ENCODE peak calls at places on chromosomes 3 and 15, in five cellular contexts. C is A549, Y is upper lobe of right lung, F is fibroblast of lung, D is pancreas. Z is an unnamed sample.
A peak's percentile ranks its signal among the peaks of the same experiment; 100 is the strongest.

GRCh38 chr3:98613616-98614015 is 20.2 kb upstream of the CPOX start:
- DNase-seq in C (no peak), Y (no peak), F (peak; percentile 68), D (no peak), Z (no peak)

GRCh38 chr3:58657571-58658141 is 8.9 kb downstream of the FAM3D start:
- DNase-seq in C (no peak), Y (no peak), F (no peak), D (no peak), Z (no peak)

GRCh38 chr15:22919171-22919570 is 61.0 kb downstream of the CYFIP1 start:
- DNase-seq in C (no peak), Y (no peak), F (no peak), D (no peak), Z (no peak)

GRCh38 chr3:195042741-195043611 is 228.0 kb downstream of the XXYLT1 start:
- DNase-seq in C (no peak), Y (peak; percentile 21), F (no peak), D (no peak), Z (no peak)

GRCh38 chr3:192841428-192841827 is 76.2 kb downstream of the MB21D2 start:
- DNase-seq in C (no peak), Y (no peak), F (no peak), D (no peak), Z (no peak)

GRCh38 chr15:65192016-65192415 is 6.9 kb upstream of the CLPX start:
- DNase-seq in C (peak; percentile 62), Y (no peak), F (peak; percentile 24), D (no peak), Z (peak; percentile 24)

GRCh38 chr3:185646382-185647133 is 60.5 kb downstream of the SENP2 start:
- DNase-seq in C (no peak), Y (no peak), F (no peak), D (no peak), Z (no peak)

GRCh38 chr3:132432639-132433038 is 15.3 kb downstream of the DNAJC13 start:
- DNase-seq in C (peak; percentile 13), Y (no peak), F (peak; percentile 89), D (no peak), Z (peak; percentile 77)

GRCh38 chr3:183478501-183478900 is 50.1 kb upstream of the MCF2L2 start:
- DNase-seq in C (no peak), Y (no peak), F (no peak), D (no peak), Z (no peak)

GRCh38 chr15:64461577-64462162 is 1.3 kb downstream of the ZNF609 start:
- DNase-seq in C (peak; percentile 20), Y (no peak), F (peak; percentile 33), D (peak; percentile 4), Z (peak; percentile 56)

GRCh38 chr3:125186261-125186770 is 26.2 kb downstream of the SLC12A8 start:
- DNase-seq in C (no peak), Y (no peak), F (peak; percentile 60), D (no peak), Z (peak; percentile 67)

GRCh38 chr3:66898155-66898554 is 100.0 kb upstream of the KBTBD8 start:
- DNase-seq in C (no peak), Y (no peak), F (no peak), D (no peak), Z (no peak)

GRCh38 chr15:38225381-38225780 is 27.3 kb upstream of the SPRED1 start:
- DNase-seq in C (no peak), Y (no peak), F (peak; percentile 41), D (no peak), Z (peak; percentile 16)

GRCh38 chr3:128322030-128323022 is 144.4 kb downstream of the DNAJB8 start:
- DNase-seq in C (peak; percentile 35), Y (peak; percentile 73), F (peak; percentile 29), D (peak; percentile 73), Z (peak; percentile 47)

GRCh38 chr15:91263632-91264477 is 163.8 kb downstream of the SV2B start:
- DNase-seq in C (no peak), Y (no peak), F (peak; percentile 33), D (no peak), Z (peak; percentile 25)

GRCh38 chr3:141275973-141276372 is 44.3 kb downstream of the PXYLP1 start:
- DNase-seq in C (peak; percentile 91), Y (no peak), F (no peak), D (no peak), Z (peak; percentile 40)

GRCh38 chr3:38601971-38602550 is 47.4 kb downstream of the SCN5A start:
- DNase-seq in C (no peak), Y (peak; percentile 18), F (no peak), D (no peak), Z (no peak)

GRCh38 chr15:66704019-66704782 is 2.2 kb downstream of the SMAD6 start:
- DNase-seq in C (no peak), Y (peak; percentile 70), F (no peak), D (no peak), Z (no peak)

GRCh38 chr15:37872661-37873060 is 61.8 kb upstream of the TMCO5A start:
- DNase-seq in C (no peak), Y (no peak), F (no peak), D (no peak), Z (peak; percentile 19)

GRCh38 chr3:77039606-77040553 is at the start of gene ROBO2:
- DNase-seq in C (no peak), Y (peak; percentile 66), F (peak; percentile 33), D (peak; percentile 4), Z (peak; percentile 49)

GRCh38 chr3:4990061-4990460 is 10.8 kb downstream of the BHLHE40 start:
- DNase-seq in C (peak; percentile 60), Y (no peak), F (no peak), D (no peak), Z (peak; percentile 26)

GRCh38 chr3:4988815-4989648 is 9.8 kb downstream of the BHLHE40 start:
- DNase-seq in C (peak; percentile 91), Y (no peak), F (peak; percentile 48), D (peak; percentile 78), Z (peak; percentile 38)

GRCh38 chr3:4987374-4988296 is 8.4 kb downstream of the BHLHE40 start:
- DNase-seq in C (no peak), Y (no peak), F (no peak), D (no peak), Z (no peak)

GRCh38 chr3:4992118-4992517 is 12.9 kb downstream of the BHLHE40 start:
- DNase-seq in C (no peak), Y (no peak), F (no peak), D (no peak), Z (no peak)

GRCh38 chr3:4989649-4989966 is 10.4 kb downstream of the BHLHE40 start:
- DNase-seq in C (no peak), Y (no peak), F (no peak), D (no peak), Z (no peak)
- H3K4me1 ChIP-seq in C (peaks cover 82% of the 10 kb centered on the region), Y (peaks cover 30% of the 10 kb centered on the region), F (peaks cover 24% of the 10 kb centered on the region), D (peaks cover 45% of the 10 kb centered on the region), Z (peaks cover 41% of the 10 kb centered on the region)

DNA sequence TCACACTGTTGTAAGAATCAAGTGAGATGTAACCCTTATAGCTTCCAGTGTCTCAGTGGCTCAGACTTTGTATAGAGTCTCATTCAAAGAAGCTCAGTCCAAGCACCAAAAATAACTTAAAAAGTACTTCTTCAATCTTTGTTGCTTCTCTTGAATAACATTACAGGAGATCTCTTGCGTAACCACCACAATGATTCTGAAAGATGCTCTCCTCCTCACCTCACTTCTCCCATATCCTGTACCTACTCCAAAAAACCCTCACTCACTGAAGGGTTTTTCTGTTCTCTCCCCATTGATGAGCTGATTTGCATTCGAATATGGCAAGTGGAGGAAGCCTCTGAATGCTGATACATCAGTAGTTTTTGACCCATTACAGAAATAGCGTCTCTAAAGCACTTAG is 39.4 kb upstream of the MRPS22 start:
- DNase-seq in C (no peak), Y (no peak), F (no peak), D (no peak), Z (peak; percentile 40)
- H3K4me1 ChIP-seq in C (peaks cover 58% of the 10 kb centered on the region), Y (no peaks in the 10 kb centered on the region), F (peaks cover 33% of the 10 kb centered on the region), D (peaks cover 11% of the 10 kb centered on the region), Z (peaks cover 69% of the 10 kb centered on the region)

GRCh38 chr3:48472923-48473616 is 26.5 kb downstream of the ATRIP start:
- DNase-seq in C (peak; percentile 92), Y (peak; percentile 96), F (peak; percentile 88), D (peak; percentile 88), Z (peak; percentile 96)

GRCh38 chr3:48474619-48475018 is 28.1 kb downstream of the ATRIP start:
- DNase-seq in C (no peak), Y (no peak), F (no peak), D (no peak), Z (no peak)

GRCh38 chr3:48472673-48472922 is 26.1 kb downstream of the ATRIP start:
- DNase-seq in C (no peak), Y (peak; percentile 73), F (no peak), D (no peak), Z (no peak)

GRCh38 chr3:48475188-48475587 is 28.7 kb downstream of the ATRIP start:
- DNase-seq in C (no peak), Y (no peak), F (no peak), D (no peak), Z (no peak)

GRCh38 chr3:48473617-48473952 is 27.0 kb downstream of the ATRIP start:
- DNase-seq in C (no peak), Y (no peak), F (no peak), D (no peak), Z (no peak)
- H3K4me1 ChIP-seq in C (peaks cover 24% of the 10 kb centered on the region), Y (peaks cover 40% of the 10 kb centered on the region), F (peaks cover 4% of the 10 kb centered on the region), D (peaks cover 27% of the 10 kb centered on the region), Z (peaks cover 11% of the 10 kb centered on the region)

GRCh38 chr3:50167782-50168317 is 12.7 kb downstream of the SEMA3F start:
- DNase-seq in C (no peak), Y (no peak), F (no peak), D (no peak), Z (no peak)

GRCh38 chr3:50167069-50167781 is 12.1 kb downstream of the SEMA3F start:
- DNase-seq in C (no peak), Y (no peak), F (peak; percentile 46), D (no peak), Z (no peak)

GRCh38 chr3:50164984-50165383 is 9.9 kb downstream of the SEMA3F start:
- DNase-seq in C (no peak), Y (no peak), F (no peak), D (no peak), Z (no peak)

GRCh38 chr3:50165388-50166308 is 10.5 kb downstream of the SEMA3F start:
- DNase-seq in C (no peak), Y (no peak), F (peak; percentile 83), D (no peak), Z (peak; percentile 69)

DNA sequence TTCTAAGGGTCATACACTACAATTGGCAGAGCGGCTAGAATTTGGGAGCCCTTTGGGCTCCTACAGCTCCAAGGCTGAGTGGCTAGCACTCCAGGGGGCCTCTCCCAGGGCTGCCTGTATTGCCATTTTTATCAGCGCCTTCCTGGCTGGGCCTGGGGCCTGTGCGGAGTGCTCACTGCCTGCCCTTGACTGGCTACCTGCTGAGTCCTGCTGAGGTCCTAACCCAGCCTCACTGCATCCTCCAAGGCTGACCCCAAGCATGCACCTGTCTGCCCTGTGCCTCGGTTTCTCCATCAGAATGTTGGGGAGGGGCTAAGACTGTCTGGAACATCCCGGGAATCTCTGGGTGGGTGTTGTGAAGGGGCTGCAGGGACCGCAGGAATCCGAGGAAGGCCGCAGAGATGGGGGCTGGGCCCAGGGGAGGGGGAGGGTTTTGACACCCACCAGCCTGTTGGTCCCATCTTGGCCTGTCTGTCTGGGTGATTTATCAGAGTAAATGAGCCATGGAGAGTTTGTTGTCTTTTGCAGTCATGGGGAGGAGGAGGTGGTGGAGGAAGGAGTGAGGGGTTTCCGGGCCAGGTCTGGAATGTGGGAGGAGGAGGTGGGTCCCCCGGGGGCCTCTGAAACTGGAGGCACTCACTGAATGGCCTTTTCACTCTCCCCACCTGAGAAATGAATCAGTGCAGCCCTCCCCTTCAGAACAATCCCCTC is 11.3 kb downstream of the SEMA3F start:
- DNase-seq in C (no peak), Y (no peak), F (peak; percentile 79), D (no peak), Z (no peak)
- H3K4me1 ChIP-seq in C (peaks cover 95% of the 10 kb centered on the region), Y (peaks cover 89% of the 10 kb centered on the region), F (peaks cover 28% of the 10 kb centered on the region), D (peaks cover 12% of the 10 kb centered on the region), Z (peaks cover 30% of the 10 kb centered on the region)